ENCODE peak calls at places on chromosomes 6 and 20, in ten cellular contexts. H, L, N, A, R, C, V, T, W and Z are unnamed samples.

GRCh38 chr6:43785220-43785752 is 15.3 kb downstream of the VEGFA start:
- DNase-seq in T (no peak), H (no peak), A (no peak), N (no peak), R (no peak), V (no peak), W (no peak), C (no peak), L (no peak), Z (no peak)

GRCh38 chr6:26197736-26198625 is 110.8 kb downstream of the HFE start:
- DNase-seq in H (no peak), N (no peak), T (no peak), R (no peak), W (no peak), V (no peak), L (no peak), C (no peak), A (peak), Z (no peak)

GRCh38 chr6:13914346-13914745 is 10.4 kb upstream of the RNF182 start:
- DNase-seq in W (no peak), C (no peak), A (no peak), R (no peak), N (no peak), H (no peak), T (no peak), L (no peak), V (no peak), Z (no peak)

GRCh38 chr6:28378644-28379043 is 20.9 kb downstream of the ZSCAN12 start:
- DNase-seq in V (no peak), T (no peak), H (no peak), L (no peak), R (no peak), W (no peak), N (no peak), C (no peak), A (no peak), Z (no peak)

GRCh38 chr6:133806358-133806757 is 82.6 kb upstream of the TCF21 start:
- DNase-seq in N (no peak), T (no peak), A (no peak), H (peak), R (no peak), W (no peak), C (no peak), V (no peak), L (no peak), Z (no peak)

GRCh38 chr6:3022765-3023662 is 23.3 kb downstream of the NQO2 start:
- DNase-seq in H (no peak), C (peak), L (peak), A (no peak), T (no peak), N (peak), W (no peak), V (peak), R (no peak), Z (no peak)

GRCh38 chr6:143176090-143177021 is 115.7 kb downstream of the AIG1 start:
- DNase-seq in H (peak), L (no peak), A (no peak), N (no peak), V (no peak), T (peak), W (no peak), R (no peak), C (no peak), Z (no peak)

GRCh38 chr6:162005375-162005774 is 722.2 kb downstream of the PRKN start:
- DNase-seq in R (no peak), W (no peak), A (no peak), T (no peak), C (no peak), H (no peak), V (no peak), N (no peak), L (no peak), Z (no peak)

GRCh38 chr20:42277203-42277602 is 659.0 kb upstream of the CHD6 start:
- DNase-seq in C (no peak), W (no peak), N (no peak), T (no peak), R (no peak), A (no peak), V (no peak), L (no peak), H (no peak), Z (no peak)

GRCh38 chr6:100138346-100139022 is 144.5 kb upstream of the MCHR2 start:
- DNase-seq in N (no peak), L (no peak), V (no peak), A (no peak), T (no peak), C (no peak), W (no peak), H (no peak), R (no peak), Z (no peak)

GRCh38 chr6:71107935-71108420 is 151.1 kb upstream of the B3GAT2 start:
- DNase-seq in H (peak), V (no peak), W (no peak), A (peak), T (no peak), L (no peak), C (no peak), N (no peak), R (no peak), Z (no peak)

GRCh38 chr20:32544893-32545840 is 40.0 kb downstream of the NOL4L start:
- DNase-seq in R (no peak), T (no peak), W (no peak), A (peak), H (no peak), V (no peak), C (no peak), L (no peak), N (no peak), Z (no peak)

GRCh38 chr6:28884423-28885148 is 39.2 kb downstream of the TRIM27 start:
- DNase-seq in N (peak), H (no peak), W (no peak), A (no peak), C (no peak), V (no peak), R (no peak), T (no peak), L (peak), Z (peak)

GRCh38 chr6:28867078-28867414 is 56.7 kb downstream of the TRIM27 start:
- DNase-seq in C (no peak), W (no peak), N (no peak), V (no peak), L (no peak), R (no peak), A (no peak), H (no peak), T (no peak), Z (no peak)

GRCh38 chr20:64044484-64045247 is 4.8 kb downstream of the SOX18 start:
- DNase-seq in A (peak), R (no peak), C (no peak), H (no peak), N (no peak), T (no peak), V (no peak), W (no peak), L (no peak), Z (no peak)

GRCh38 chr6:6925391-6926164 is 182.2 kb upstream of the RREB1 start:
- DNase-seq in L (no peak), R (no peak), A (no peak), T (no peak), H (peak), C (no peak), V (no peak), N (no peak), W (no peak), Z (no peak)

GRCh38 chr6:19806971-19807396 is 30.2 kb upstream of the ID4 start:
- DNase-seq in W (no peak), V (no peak), C (no peak), A (no peak), R (no peak), N (no peak), H (no peak), L (no peak), T (no peak), Z (no peak)